ENCODE peak calls at places on chromosomes 7 and 10, in eight cellular contexts. L, A, T, Z, Y, G, Q and R are unnamed samples.

GRCh38 chr7:105350906-105351305 is 37.8 kb downstream of the SRPK2 start:
- DNase-seq in Q (no peak), Y (no peak), T (no peak), A (no peak), Z (no peak), G (no peak), L (no peak), R (no peak)

GRCh38 chr7:79240413-79240812 is 213.1 kb downstream of the MAGI2 start:
- DNase-seq in Y (no peak), Q (no peak), G (no peak), Z (no peak), L (no peak), A (no peak), T (no peak), R (no peak)

GRCh38 chr10:98285416-98285815 is 17.4 kb upstream of the LOXL4 start:
- DNase-seq in Q (no peak), G (peak; percentile 37), A (no peak), Y (no peak), Z (peak; percentile 17), L (no peak), T (no peak), R (no peak)

GRCh38 chr10:72063703-72064391 is 24.5 kb downstream of the SPOCK2 start:
- DNase-seq in G (no peak), Q (no peak), T (no peak), Y (no peak), Z (no peak), A (no peak), L (no peak), R (no peak)

GRCh38 chr10:70551971-70552422 is 50.5 kb downstream of the PRF1 start:
- DNase-seq in Q (peak; percentile 21), A (no peak), L (no peak), Y (no peak), Z (peak; percentile 94), T (no peak), G (no peak), R (peak; percentile 95)

GRCh38 chr7:130481898-130482297 is 10.0 kb upstream of the MEST start:
- DNase-seq in L (no peak), Y (no peak), Z (peak; percentile 91), Q (no peak), G (no peak), A (no peak), T (peak; percentile 49), R (peak; percentile 12)

GRCh38 chr10:21910798-21911197 is 92.7 kb downstream of the DNAJC1 start:
- DNase-seq in L (no peak), Q (no peak), G (no peak), Z (no peak), A (no peak), T (no peak), Y (no peak), R (no peak)

GRCh38 chr10:94012834-94013830 is 19.4 kb downstream of the PLCE1 start:
- DNase-seq in Y (no peak), Z (no peak), G (no peak), Q (no peak), T (no peak), A (no peak), L (peak; percentile 55), R (no peak)

GRCh38 chr10:31034041-31034918 is 2.6 kb upstream of the ZNF438 start:
- DNase-seq in G (no peak), T (no peak), Z (peak; percentile 98), Q (no peak), Y (no peak), L (no peak), A (no peak), R (peak; percentile 88)